ENCODE peak calls at places on chromosomes 11 and 22, in seven cellular contexts. I is stomach, C is T-helper 2 cell, L is Peyer's patch, M is EL, W is smooth muscle cell of the brain vasculature, O is lung. V is an unnamed sample.

GRCh38 chr22:23233084-23233501 is 52.8 kb downstream of the BCR start:
- DNase-seq in I (no peak), C (no peak), L (no peak), M (peak; percentile 46), W (no peak), O (no peak), V (no peak)

GRCh38 chr22:21714059-21714770 is 21.4 kb downstream of the YPEL1 start:
- DNase-seq in I (peak; percentile 63), C (no peak), L (no peak), M (no peak), W (no peak), O (no peak), V (no peak)

GRCh38 chr22:23137468-23137867 is 4.3 kb downstream of the RSPH14 start:
- DNase-seq in I (no peak), C (no peak), L (no peak), M (no peak), W (no peak), O (no peak), V (no peak)

GRCh38 chr11:12008790-12009616 is 577 bp upstream of the DKK3 start:
- DNase-seq in I (peak; percentile 47), C (no peak), L (no peak), M (peak; percentile 80), W (no peak), O (no peak), V (no peak)

GRCh38 chr11:7056828-7057513 is 31.8 kb upstream of the RBMXL2 start:
- DNase-seq in I (no peak), C (no peak), L (no peak), M (no peak), W (no peak), O (no peak), V (no peak)

GRCh38 chr11:77196961-77197360 is 68.9 kb downstream of the MYO7A start:
- DNase-seq in I (no peak), C (no peak), L (peak; percentile 18), M (no peak), W (no peak), O (no peak), V (no peak)

GRCh38 chr11:1486054-1486825 is at the start of gene MOB2:
- DNase-seq in I (peak; percentile 83), C (no peak), L (peak; percentile 71), M (no peak), W (no peak), O (no peak), V (no peak)

GRCh38 chr11:124551189-124551588 is 7.7 kb upstream of the OR8B12 start:
- DNase-seq in I (no peak), C (no peak), L (no peak), M (no peak), W (no peak), O (no peak), V (no peak)

GRCh38 chr11:129814244-129814992 is 1.2 kb upstream of the TMEM45B start:
- DNase-seq in I (no peak), C (peak; percentile 83), L (no peak), M (no peak), W (no peak), O (no peak), V (no peak)

GRCh38 chr22:39434243-39434653 is 22.6 kb upstream of the MGAT3 start:
- DNase-seq in I (no peak), C (no peak), L (no peak), M (no peak), W (no peak), O (no peak), V (no peak)

GRCh38 chr11:72511393-72512047 is 77.2 kb upstream of the CLPB start:
- DNase-seq in I (no peak), C (peak; percentile 48), L (no peak), M (peak; percentile 4), W (no peak), O (no peak), V (no peak)

GRCh38 chr11:16505481-16505880 is 149.1 kb upstream of the SOX6 start:
- DNase-seq in I (no peak), C (no peak), L (no peak), M (no peak), W (no peak), O (no peak), V (no peak)

GRCh38 chr22:48754611-48755331 is 1072.9 kb downstream of the BRD1 start:
- DNase-seq in I (peak; percentile 10), C (no peak), L (peak; percentile 34), M (no peak), W (no peak), O (peak; percentile 23), V (peak; percentile 3)

GRCh38 chr22:50714150-50714549 is 23.9 kb upstream of the ACR start:
- DNase-seq in I (no peak), C (no peak), L (no peak), M (no peak), W (no peak), O (no peak), V (no peak)

GRCh38 chr11:22477312-22477711 is 139.1 kb downstream of the SLC17A6 start:
- DNase-seq in I (no peak), C (no peak), L (no peak), M (no peak), W (no peak), O (no peak), V (no peak)

GRCh38 chr22:48781391-48781790 is 1046.3 kb downstream of the BRD1 start:
- DNase-seq in I (no peak), C (no peak), L (no peak), M (no peak), W (no peak), O (peak; percentile 25), V (no peak)

GRCh38 chr11:6127881-6128280 is 20.4 kb downstream of the OR56B4 start:
- DNase-seq in I (no peak), C (peak; percentile 14), L (no peak), M (no peak), W (no peak), O (no peak), V (no peak)

V was measured in prostate gland.